ENCODE peak calls at places on chromosomes 12 and 14, in five cellular contexts. Y is upper lobe of right lung, G is BJ, H is upper lobe of left lung, F is AG04449. W is an unnamed sample.

GRCh38 chr12:106585862-106586534 is 3.2 kb downstream of the RFX4 start:
- DNase-seq in Y (no peak), G (no peak), H (peak), F (no peak), W (no peak)

GRCh38 chr12:88578821-88579518 is 1.3 kb downstream of the KITLG start:
- DNase-seq in Y (no peak), G (no peak), H (no peak), F (no peak), W (no peak)

GRCh38 chr14:55188686-55189295 is 2.6 kb downstream of the DLGAP5 start:
- DNase-seq in Y (no peak), G (no peak), H (no peak), F (no peak), W (no peak)

GRCh38 chr12:117360551-117361311 is 695 bp downstream of the NOS1 start:
- DNase-seq in Y (no peak), G (no peak), H (peak), F (no peak), W (no peak)

GRCh38 chr14:34081576-34082136 is 130.8 kb upstream of the EGLN3 start:
- DNase-seq in Y (no peak), G (no peak), H (no peak), F (no peak), W (no peak)

GRCh38 chr12:132444957-132445883 is 44.7 kb upstream of the FBRSL1 start:
- DNase-seq in Y (no peak), G (no peak), H (no peak), F (no peak), W (no peak)

GRCh38 chr14:88044129-88044727 is 39.3 kb downstream of the GPR65 start:
- DNase-seq in Y (no peak), G (no peak), H (no peak), F (no peak), W (no peak)

GRCh38 chr12:52004042-52004648 is 2.6 kb upstream of the TAMALIN start:
- DNase-seq in Y (no peak), G (no peak), H (no peak), F (no peak), W (no peak)

GRCh38 chr14:103427485-103428443 is 42.5 kb downstream of the MARK3 start:
- DNase-seq in Y (no peak), G (peak), H (no peak), F (no peak), W (no peak)

GRCh38 chr12:125262866-125263265 is 197.6 kb downstream of the AACS start:
- DNase-seq in Y (no peak), G (no peak), H (no peak), F (no peak), W (no peak)

GRCh38 chr12:107079172-107080011 is 14.0 kb downstream of the CRY1 start:
- DNase-seq in Y (no peak), G (no peak), H (no peak), F (no peak), W (no peak)

GRCh38 chr12:64120568-64120967 is 101.5 kb downstream of the KICS2 start:
- DNase-seq in Y (no peak), G (no peak), H (no peak), F (no peak), W (no peak)

GRCh38 chr12:108854453-108855283 is 2.7 kb downstream of the SSH1 start:
- DNase-seq in Y (peak), G (peak), H (peak), F (peak), W (no peak)

GRCh38 chr12:96197503-96198272 is 3.5 kb downstream of the ELK3 start:
- DNase-seq in Y (no peak), G (peak), H (no peak), F (peak), W (no peak)

GRCh38 chr12:77152623-77153193 is 87.3 kb upstream of the E2F7 start:
- DNase-seq in Y (no peak), G (no peak), H (no peak), F (no peak), W (no peak)

GRCh38 chr12:51873251-51873994 is 14.5 kb upstream of the ANKRD33 start:
- DNase-seq in Y (peak), G (no peak), H (no peak), F (no peak), W (peak)

GRCh38 chr14:65943150-65943549 is 530.6 kb downstream of the FUT8 start:
- DNase-seq in Y (no peak), G (no peak), H (no peak), F (no peak), W (no peak)

GRCh38 chr12:130014485-130014807 is 110.6 kb upstream of the TMEM132D start:
- DNase-seq in Y (no peak), G (no peak), H (no peak), F (no peak), W (no peak)

GRCh38 chr14:56522403-56522802 is 57.2 kb upstream of the TMEM260 start:
- DNase-seq in Y (no peak), G (no peak), H (no peak), F (no peak), W (no peak)

GRCh38 chr12:50677858-50678257 is 86.0 kb upstream of the ATF1 start:
- DNase-seq in Y (no peak), G (peak), H (no peak), F (no peak), W (no peak)

GRCh38 chr14:77124345-77125274 is 17.0 kb downstream of the ZDHHC22 start:
- DNase-seq in Y (peak), G (no peak), H (peak), F (no peak), W (no peak)

GRCh38 chr14:64089920-64090319 is 204.3 kb downstream of the ESR2 start:
- DNase-seq in Y (no peak), G (no peak), H (no peak), F (no peak), W (no peak)

DNA sequence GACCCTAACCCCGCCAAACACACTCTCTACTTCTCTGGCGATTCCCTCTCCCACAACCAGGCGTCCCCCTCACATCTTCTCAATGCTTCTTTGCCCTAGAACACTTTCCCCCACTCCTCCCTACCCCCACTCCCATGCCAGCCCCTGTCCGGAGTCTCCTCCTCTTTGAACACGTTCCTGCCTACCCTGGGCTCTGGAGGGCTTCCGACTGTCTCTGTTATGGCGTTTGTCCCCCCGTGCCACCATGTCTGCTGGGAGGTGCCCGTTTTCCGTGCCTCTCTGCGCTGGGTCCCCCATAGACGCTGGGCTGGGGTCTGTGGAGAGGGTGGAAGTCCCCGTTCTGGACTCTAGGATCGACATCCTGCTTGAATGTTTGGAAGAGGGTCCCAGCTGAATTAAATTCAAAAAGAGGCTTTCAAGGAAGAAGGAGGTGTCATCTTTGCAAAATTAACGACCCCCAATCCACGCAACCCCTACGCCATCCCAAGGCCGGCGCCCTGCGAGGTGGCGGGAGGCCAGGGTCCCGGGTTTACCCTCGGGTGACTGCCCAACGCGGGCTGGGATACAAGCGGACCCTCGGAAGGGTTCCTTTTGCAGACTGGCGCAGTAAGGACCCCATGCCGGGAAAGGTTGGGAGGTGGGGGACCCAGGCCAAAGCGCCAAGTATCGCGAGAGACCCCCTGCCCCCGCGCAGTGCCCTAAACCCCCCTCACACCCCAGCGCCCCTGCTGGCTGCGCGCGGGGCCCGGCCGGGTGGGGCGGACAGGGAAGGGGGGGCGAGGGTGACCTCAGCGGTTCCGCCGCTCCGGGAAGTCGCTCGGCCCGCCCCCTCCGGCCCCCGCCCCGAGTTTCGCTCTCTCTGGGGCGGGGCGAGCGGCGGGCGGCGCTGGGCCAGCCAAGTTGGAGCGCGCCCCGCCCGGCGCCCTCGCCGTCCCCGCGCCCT is 973 bp upstream of the ZBTB42 start:
- DNase-seq in Y (peak), G (no peak), H (peak), F (no peak), W (no peak)
- TF ChIP-seq CTCF in Y (peak), G (peak), H (peak), F (peak), W (peak)

DNA sequence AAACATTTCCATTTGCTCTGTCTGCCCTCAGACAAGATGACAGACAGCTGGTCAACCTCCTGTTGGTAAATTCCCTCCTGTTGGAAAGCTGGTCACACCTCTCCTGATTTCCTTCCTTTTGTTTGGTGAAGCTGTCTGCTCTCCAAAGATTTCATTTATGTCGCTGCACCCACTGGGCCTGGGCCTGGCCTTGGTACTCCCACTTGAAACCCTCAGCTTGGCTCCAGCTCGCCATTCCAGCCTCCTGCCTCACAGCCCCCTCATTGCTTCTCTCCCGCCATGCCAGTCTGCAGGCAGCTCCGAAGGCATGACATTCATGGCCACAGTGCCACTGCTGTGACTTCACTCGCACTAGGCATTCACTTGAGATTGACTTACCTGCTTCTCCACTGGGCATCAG is 451.8 kb downstream of the VRK1 start:
- DNase-seq in Y (no peak), G (no peak), H (peak), F (no peak), W (no peak)
- TF ChIP-seq CTCF in Y (no peak), G (no peak), H (no peak), F (no peak), W (no peak)

DNA sequence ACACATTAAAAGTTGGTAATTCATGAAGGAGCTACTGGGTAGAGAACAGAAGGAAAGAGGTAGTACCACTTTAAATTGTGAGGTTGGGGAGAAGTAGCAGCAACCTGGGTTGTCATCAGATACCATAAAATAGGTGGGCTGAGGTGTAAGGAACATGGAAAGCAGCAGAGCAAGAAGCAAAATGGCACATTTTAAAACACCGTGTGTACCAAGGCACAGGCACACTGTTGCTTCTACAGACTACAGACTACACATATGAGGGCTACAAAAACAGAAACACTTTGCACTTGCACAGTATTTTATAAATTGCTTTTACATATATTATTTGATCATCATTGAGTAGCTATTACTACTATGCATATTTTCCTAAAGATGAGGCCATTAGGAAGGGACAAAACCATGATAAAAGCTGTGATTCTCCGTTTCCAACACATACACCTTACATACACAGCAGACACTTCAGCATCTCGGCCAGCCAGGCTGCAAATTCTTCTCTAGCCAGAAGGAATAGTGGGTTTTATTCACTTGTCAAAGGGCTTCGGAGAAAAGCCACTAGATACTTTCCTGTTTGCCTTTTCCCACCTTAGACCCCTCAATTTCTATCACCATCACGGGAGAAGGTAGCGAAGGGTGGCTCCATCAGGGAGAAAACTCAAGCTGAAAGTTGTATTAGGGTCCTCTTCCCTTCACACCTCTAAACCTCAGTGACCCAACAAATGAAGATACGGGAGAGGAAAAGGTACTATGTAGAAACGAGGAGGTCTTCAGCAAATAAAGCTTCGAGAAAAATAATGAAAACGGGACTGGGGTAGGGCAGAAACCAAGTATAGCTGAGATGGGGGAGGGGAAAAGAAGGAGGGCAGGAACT is 1.6 kb downstream of the PYM1 start:
- DNase-seq in Y (no peak), G (no peak), H (no peak), F (no peak), W (no peak)
- TF ChIP-seq CTCF in Y (no peak), G (no peak), H (no peak), F (no peak), W (no peak)

GRCh38 chr12:127013222-127013621 is 1253.7 kb upstream of the TMEM132C start:
- DNase-seq in Y (no peak), G (no peak), H (no peak), F (no peak), W (no peak)
- TF ChIP-seq CTCF in Y (no peak), G (no peak), H (no peak), F (no peak), W (no peak)

GRCh38 chr12:29544428-29545101 is 47.1 kb upstream of the OVCH1 start:
- DNase-seq in Y (no peak), G (no peak), H (no peak), F (no peak), W (no peak)
- TF ChIP-seq CTCF in Y (no peak), G (no peak), H (no peak), F (no peak), W (no peak)

GRCh38 chr14:99749142-99749541 is 44.1 kb upstream of the EML1 start:
- DNase-seq in Y (no peak), G (no peak), H (no peak), F (no peak), W (no peak)
- TF ChIP-seq CTCF in Y (no peak), G (peak), H (no peak), F (peak), W (peak)